ENCODE peak calls at places on chromosomes 2 and 18, in eight cellular contexts. S is foreskin fibroblast, B is heart right ventricle, Q is cardiac fibroblast, J is fibroblast of the aortic adventitia, U is brain microvascular endothelial cell, X is transverse colon, M is epithelial cell of esophagus. G is an unnamed sample.

GRCh38 chr2:63755216-63755615 is 86.5 kb upstream of the UGP2 start:
- DNase-seq in S (peak; percentile 52), B (no peak), Q (peak; percentile 14), J (no peak), U (no peak), X (no peak), M (no peak), G (peak; percentile 68)

GRCh38 chr18:36511791-36512352 is 214.4 kb downstream of the FHOD3 start:
- DNase-seq in S (no peak), B (no peak), Q (peak; percentile 40), J (peak; percentile 46), U (no peak), X (no peak), M (no peak), G (peak; percentile 54)

GRCh38 chr2:199684168-199684567 is 166.8 kb downstream of the FTCDNL1 start:
- DNase-seq in S (no peak), B (no peak), Q (no peak), J (no peak), U (no peak), X (no peak), M (no peak), G (no peak)

GRCh38 chr2:231929961-231930600 is 3.9 kb upstream of the NPPC start:
- DNase-seq in S (no peak), B (peak; percentile 73), Q (no peak), J (peak; percentile 9), U (no peak), X (no peak), M (no peak), G (peak; percentile 22)

GRCh38 chr2:174697267-174697666 is 67.0 kb downstream of the CHRNA1 start:
- DNase-seq in S (peak; percentile 51), B (peak; percentile 27), Q (peak; percentile 65), J (peak; percentile 52), U (peak; percentile 57), X (peak; percentile 49), M (peak; percentile 67), G (peak; percentile 59)

GRCh38 chr2:207113403-207113802 is 52.3 kb downstream of the KLF7 start:
- DNase-seq in S (no peak), B (no peak), Q (no peak), J (no peak), U (no peak), X (no peak), M (peak; percentile 49), G (no peak)

GRCh38 chr2:68125821-68126220 is 31.9 kb upstream of the PNO1 start:
- DNase-seq in S (no peak), B (no peak), Q (no peak), J (no peak), U (no peak), X (no peak), M (no peak), G (peak; percentile 5)

GRCh38 chr2:195646424-195646823 is 10.6 kb upstream of the SLC39A10 start:
- DNase-seq in S (no peak), B (no peak), Q (no peak), J (no peak), U (no peak), X (no peak), M (no peak), G (no peak)

GRCh38 chr2:118059919-118060478 is 28.3 kb upstream of the INSIG2 start:
- DNase-seq in S (peak; percentile 48), B (no peak), Q (peak; percentile 91), J (peak; percentile 84), U (peak; percentile 46), X (no peak), M (no peak), G (peak; percentile 99)

GRCh38 chr18:76923485-76924085 is 101.2 kb downstream of the ZNF236 start:
- DNase-seq in S (no peak), B (no peak), Q (peak; percentile 32), J (peak; percentile 12), U (peak; percentile 12), X (peak; percentile 20), M (peak; percentile 52), G (peak; percentile 3)

GRCh38 chr2:134774786-134775641 is 56.2 kb upstream of the TMEM163 start:
- DNase-seq in S (peak; percentile 1), B (no peak), Q (peak; percentile 23), J (peak; percentile 69), U (no peak), X (no peak), M (peak; percentile 72), G (no peak)

GRCh38 chr2:98385050-98385699 is 38.9 kb downstream of the CNGA3 start:
- DNase-seq in S (peak; percentile 61), B (peak; percentile 73), Q (peak; percentile 84), J (peak; percentile 82), U (peak; percentile 69), X (peak; percentile 84), M (peak; percentile 76), G (peak; percentile 69)

GRCh38 chr2:10932345-10933151 is 20.8 kb downstream of the KCNF1 start:
- DNase-seq in S (no peak), B (no peak), Q (peak; percentile 5), J (no peak), U (no peak), X (no peak), M (no peak), G (no peak)

GRCh38 chr18:22168360-22168921 is 948 bp upstream of the GATA6 start:
- DNase-seq in S (no peak), B (peak; percentile 47), Q (peak; percentile 25), J (peak; percentile 52), U (no peak), X (peak; percentile 56), M (peak; percentile 46), G (no peak)

GRCh38 chr2:218852911-218853667 is 6.5 kb upstream of the WNT6 start:
- DNase-seq in S (peak; percentile 32), B (no peak), Q (peak; percentile 67), J (peak; percentile 62), U (peak; percentile 38), X (peak; percentile 65), M (peak; percentile 69), G (peak; percentile 42)

GRCh38 chr2:66851449-66851872 is 416.5 kb downstream of the MEIS1 start:
- DNase-seq in S (peak; percentile 89), B (no peak), Q (peak; percentile 92), J (peak; percentile 88), U (peak; percentile 67), X (peak; percentile 20), M (peak; percentile 68), G (peak; percentile 97)

GRCh38 chr18:24986611-24987270 is 365.2 kb downstream of the ZNF521 start:
- DNase-seq in S (no peak), B (no peak), Q (no peak), J (peak; percentile 16), U (no peak), X (no peak), M (no peak), G (no peak)
- H3K4me3 ChIP-seq in S (peak overlapping the region; percentile 1), B (no peak overlapping the region), Q (no peak overlapping the region), J (no peak overlapping the region), U (no peak overlapping the region), X (no peak overlapping the region), M (no peak overlapping the region), G (peak overlapping the region; percentile 18)

DNA sequence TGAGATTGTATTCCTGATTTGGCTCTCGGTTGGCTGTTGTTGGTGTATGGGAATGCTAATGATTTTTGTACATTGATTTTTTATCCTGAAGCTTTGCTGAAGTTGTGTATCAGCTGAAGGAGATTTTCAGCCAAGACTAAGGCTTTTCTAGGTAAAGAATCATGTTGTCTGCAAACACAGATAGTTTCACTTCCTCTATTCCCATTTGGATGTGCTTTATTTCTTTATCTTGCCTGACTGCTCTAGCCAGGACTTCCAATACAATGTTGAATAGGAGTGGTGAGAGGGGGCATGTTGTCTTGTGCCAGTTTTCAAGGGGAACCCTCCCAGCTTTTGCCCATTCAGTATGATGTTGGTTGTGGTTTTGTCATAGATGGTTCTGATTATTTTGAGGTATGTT is 90.4 kb downstream of the CYP26B1 start:
- DNase-seq in S (no peak), B (no peak), Q (no peak), J (no peak), U (no peak), X (no peak), M (no peak), G (no peak)
- TF ChIP-seq CTCF in S (no peak), B (no peak), Q (no peak), J (no peak), U (no peak), X (no peak), M (no peak), G (no peak)

DNA sequence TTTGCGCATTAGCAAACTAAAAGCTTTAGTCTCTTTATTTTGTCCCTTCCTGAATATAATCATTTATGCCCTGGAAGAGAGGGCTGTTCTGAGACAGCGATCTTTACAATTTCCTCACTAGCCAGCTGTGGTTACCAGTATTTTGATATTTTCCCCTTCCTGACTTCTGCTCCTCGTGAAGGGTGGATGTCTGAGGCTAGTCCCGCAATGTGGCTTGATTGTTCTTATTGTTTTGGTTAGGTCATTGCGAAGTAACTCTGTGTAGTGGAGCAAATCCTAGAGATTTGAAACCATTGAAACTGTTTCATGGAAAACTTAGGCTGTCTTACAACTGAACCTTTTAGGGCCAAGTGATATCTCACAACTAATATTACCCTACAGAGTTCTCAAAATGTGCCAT is 2.4 kb downstream of the MRPL33 start:
- DNase-seq in S (no peak), B (no peak), Q (no peak), J (no peak), U (no peak), X (no peak), M (no peak), G (no peak)
- H3K4me3 ChIP-seq in S (peak overlapping the region; percentile 92), B (peak overlapping the region; percentile 90), Q (peak overlapping the region; percentile 2), J (no peak overlapping the region), U (no peak overlapping the region), X (no peak overlapping the region), M (no peak overlapping the region), G (no peak overlapping the region)

GRCh38 chr2:202067589-202067988 is 5.5 kb upstream of the KIAA2012 start:
- DNase-seq in S (no peak), B (no peak), Q (no peak), J (no peak), U (no peak), X (no peak), M (no peak), G (no peak)

GRCh38 chr2:202071107-202071506 is 1.9 kb upstream of the KIAA2012 start:
- DNase-seq in S (no peak), B (no peak), Q (no peak), J (no peak), U (no peak), X (no peak), M (no peak), G (no peak)

GRCh38 chr2:202072737-202073396 is at the start of gene KIAA2012:
- DNase-seq in S (no peak), B (no peak), Q (no peak), J (no peak), U (no peak), X (no peak), M (no peak), G (no peak)

GRCh38 chr2:202069189-202070050 is 3.6 kb upstream of the KIAA2012 start:
- DNase-seq in S (no peak), B (no peak), Q (no peak), J (no peak), U (no peak), X (peak; percentile 77), M (no peak), G (peak; percentile 8)

DNA sequence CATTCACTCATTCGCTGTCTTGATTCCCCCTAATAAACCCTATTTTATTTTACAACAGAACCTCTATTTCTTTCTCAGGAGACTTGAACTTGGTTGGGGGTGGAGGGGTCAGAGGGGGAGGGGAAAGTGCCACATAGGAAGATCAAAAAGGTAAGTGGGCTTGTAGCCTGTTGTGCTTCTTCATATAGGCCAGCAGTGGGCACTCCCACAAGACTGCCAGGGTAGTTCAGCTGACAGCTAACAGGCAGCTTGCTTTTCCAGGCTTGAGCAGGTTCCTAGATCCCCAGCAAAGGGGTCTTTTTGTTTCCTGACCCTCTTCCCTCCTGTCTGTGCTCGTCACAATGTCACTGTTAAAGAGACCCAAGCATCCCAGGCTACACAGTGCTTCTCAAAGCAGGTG is 829 bp upstream of the KIAA2012 start:
- DNase-seq in S (no peak), B (no peak), Q (no peak), J (no peak), U (no peak), X (no peak), M (peak; percentile 5), G (no peak)
- TF ChIP-seq CTCF in S (peak; percentile 18), B (peak; percentile 17), Q (peak; percentile 28), J (peak; percentile 20), U (peak; percentile 49), X (no peak), M (peak; percentile 32), G (no peak)